ENCODE peak calls at places on chromosomes 2 and 18, in ten cellular contexts. Y, B, G, I, O, W, C, L, E and F are unnamed samples.

GRCh38 chr2:126795661-126796060 is 103.0 kb upstream of the TEX51 start:
- DNase-seq in Y (no peak), B (no peak), G (no peak), I (no peak), O (no peak), W (no peak), C (no peak), L (no peak), E (no peak), F (no peak)

GRCh38 chr2:2103320-2103719 is 227.8 kb downstream of the MYT1L start:
- DNase-seq in Y (no peak), B (no peak), G (no peak), I (no peak), O (no peak), W (no peak), C (no peak), L (no peak), E (no peak), F (no peak)

GRCh38 chr2:27095427-27095744 is 8.8 kb downstream of the KHK start:
- DNase-seq in Y (no peak), B (no peak), G (no peak), I (no peak), O (no peak), W (no peak), C (no peak), L (no peak), E (no peak), F (no peak)

GRCh38 chr2:47304654-47305053 is 98.3 kb upstream of the MSH2 start:
- DNase-seq in Y (no peak), B (no peak), G (no peak), I (no peak), O (no peak), W (no peak), C (no peak), L (no peak), E (no peak), F (no peak)

GRCh38 chr2:223047260-223047761 is 4.7 kb upstream of the KCNE4 start:
- DNase-seq in Y (no peak), B (no peak), G (no peak), I (peak), O (peak), W (no peak), C (no peak), L (peak), E (peak), F (no peak)

GRCh38 chr2:8571792-8572499 is 109.9 kb upstream of the ID2 start:
- DNase-seq in Y (no peak), B (no peak), G (no peak), I (no peak), O (no peak), W (peak), C (no peak), L (no peak), E (no peak), F (no peak)

GRCh38 chr2:209977386-209978239 is 24.8 kb upstream of the RPE start:
- DNase-seq in Y (peak), B (no peak), G (no peak), I (peak), O (no peak), W (no peak), C (peak), L (peak), E (peak), F (peak)

GRCh38 chr2:239211391-239212094 is 189.3 kb downstream of the HDAC4 start:
- DNase-seq in Y (no peak), B (no peak), G (no peak), I (no peak), O (no peak), W (no peak), C (no peak), L (no peak), E (no peak), F (no peak)

GRCh38 chr2:43576983-43577892 is 18.6 kb downstream of the THADA start:
- DNase-seq in Y (no peak), B (no peak), G (no peak), I (peak), O (peak), W (no peak), C (peak), L (peak), E (peak), F (peak)

GRCh38 chr18:68742206-68742605 is 27.3 kb upstream of the TMX3 start:
- DNase-seq in Y (peak), B (no peak), G (no peak), I (peak), O (no peak), W (no peak), C (no peak), L (no peak), E (no peak), F (no peak)

GRCh38 chr18:11666831-11667230 is 22.2 kb upstream of the GNAL start:
- DNase-seq in Y (no peak), B (no peak), G (no peak), I (no peak), O (no peak), W (no peak), C (no peak), L (no peak), E (no peak), F (no peak)

GRCh38 chr2:105775809-105776559 is 31.3 kb downstream of the NCK2 start:
- DNase-seq in Y (peak), B (no peak), G (no peak), I (peak), O (no peak), W (peak), C (no peak), L (no peak), E (no peak), F (no peak)